ENCODE peak calls at places on chromosome 5, in seven cellular contexts. One of them, this sample, is unnamed.
A peak's percentile ranks its signal among the peaks of the same experiment; 100 is the strongest.

GRCh38 chr5:37770791-37771190 is 69.0 kb downstream of the GDNF start:
- DNase-seq in AG20443: no peak
- DNase-seq in cardiac fibroblast: no peak
- DNase-seq in NCI-H774: no peak
- DNase-seq in AG04450: no peak
- DNase-seq in naive thymus-derived CD8-positive, alpha-beta T cell: no peak
- DNase-seq in amniotic epithelial cell: peak; percentile 17
- DNase-seq in this sample: no peak

GRCh38 chr5:171162602-171163001 is 146.4 kb upstream of the TLX3 start:
- DNase-seq in AG20443: peak; percentile 32
- DNase-seq in cardiac fibroblast: peak; percentile 42
- DNase-seq in NCI-H774: peak; percentile 18
- DNase-seq in AG04450: no peak
- DNase-seq in naive thymus-derived CD8-positive, alpha-beta T cell: no peak
- DNase-seq in amniotic epithelial cell: peak; percentile 33
- DNase-seq in this sample: no peak

GRCh38 chr5:74313896-74314295 is 326.6 kb downstream of the ENC1 start:
- DNase-seq in AG20443: no peak
- DNase-seq in cardiac fibroblast: no peak
- DNase-seq in NCI-H774: no peak
- DNase-seq in AG04450: no peak
- DNase-seq in naive thymus-derived CD8-positive, alpha-beta T cell: no peak
- DNase-seq in amniotic epithelial cell: no peak
- DNase-seq in this sample: no peak

GRCh38 chr5:177362102-177362868 is 4.6 kb downstream of the RGS14 start:
- DNase-seq in AG20443: no peak
- DNase-seq in cardiac fibroblast: no peak
- DNase-seq in NCI-H774: no peak
- DNase-seq in AG04450: no peak
- DNase-seq in naive thymus-derived CD8-positive, alpha-beta T cell: peak; percentile 41
- DNase-seq in amniotic epithelial cell: no peak
- DNase-seq in this sample: peak; percentile 39

GRCh38 chr5:80246995-80247729 is 8.7 kb downstream of the SERINC5 start:
- DNase-seq in AG20443: peak; percentile 88
- DNase-seq in cardiac fibroblast: peak; percentile 94
- DNase-seq in NCI-H774: peak; percentile 47
- DNase-seq in AG04450: no peak
- DNase-seq in naive thymus-derived CD8-positive, alpha-beta T cell: no peak
- DNase-seq in amniotic epithelial cell: peak; percentile 94
- DNase-seq in this sample: peak; percentile 29

GRCh38 chr5:71859515-71859914 is 140.4 kb downstream of the CARTPT start:
- DNase-seq in AG20443: no peak
- DNase-seq in cardiac fibroblast: no peak
- DNase-seq in NCI-H774: no peak
- DNase-seq in AG04450: no peak
- DNase-seq in naive thymus-derived CD8-positive, alpha-beta T cell: no peak
- DNase-seq in amniotic epithelial cell: no peak
- DNase-seq in this sample: no peak

GRCh38 chr5:127313847-127314473 is 23.4 kb downstream of the MEGF10 start:
- DNase-seq in AG20443: peak; percentile 84
- DNase-seq in cardiac fibroblast: peak; percentile 76
- DNase-seq in NCI-H774: peak; percentile 28
- DNase-seq in AG04450: peak; percentile 13
- DNase-seq in naive thymus-derived CD8-positive, alpha-beta T cell: peak; percentile 52
- DNase-seq in amniotic epithelial cell: peak; percentile 54
- DNase-seq in this sample: peak; percentile 45

GRCh38 chr5:132363431-132364112 is 5.9 kb upstream of the SLC22A5 start:
- DNase-seq in AG20443: peak; percentile 73
- DNase-seq in cardiac fibroblast: peak; percentile 98
- DNase-seq in NCI-H774: no peak
- DNase-seq in AG04450: peak; percentile 39
- DNase-seq in naive thymus-derived CD8-positive, alpha-beta T cell: no peak
- DNase-seq in amniotic epithelial cell: peak; percentile 90
- DNase-seq in this sample: no peak

GRCh38 chr5:103562084-103562452 is 521 bp downstream of the NUDT12 start:
- DNase-seq in AG20443: no peak
- DNase-seq in cardiac fibroblast: no peak
- DNase-seq in NCI-H774: no peak
- DNase-seq in AG04450: no peak
- DNase-seq in naive thymus-derived CD8-positive, alpha-beta T cell: no peak
- DNase-seq in amniotic epithelial cell: no peak
- DNase-seq in this sample: no peak

GRCh38 chr5:6543346-6543730 is 89.5 kb downstream of the NSUN2 start:
- DNase-seq in AG20443: no peak
- DNase-seq in cardiac fibroblast: no peak
- DNase-seq in NCI-H774: no peak
- DNase-seq in AG04450: no peak
- DNase-seq in naive thymus-derived CD8-positive, alpha-beta T cell: no peak
- DNase-seq in amniotic epithelial cell: no peak
- DNase-seq in this sample: no peak

GRCh38 chr5:32703957-32704356 is 7.2 kb upstream of the NPR3 start:
- DNase-seq in AG20443: no peak
- DNase-seq in cardiac fibroblast: no peak
- DNase-seq in NCI-H774: no peak
- DNase-seq in AG04450: no peak
- DNase-seq in naive thymus-derived CD8-positive, alpha-beta T cell: no peak
- DNase-seq in amniotic epithelial cell: no peak
- DNase-seq in this sample: no peak

GRCh38 chr5:152689275-152689711 is 284.2 kb upstream of the NMUR2 start:
- DNase-seq in AG20443: no peak
- DNase-seq in cardiac fibroblast: no peak
- DNase-seq in NCI-H774: no peak
- DNase-seq in AG04450: no peak
- DNase-seq in naive thymus-derived CD8-positive, alpha-beta T cell: no peak
- DNase-seq in amniotic epithelial cell: no peak
- DNase-seq in this sample: no peak

GRCh38 chr5:75387806-75388205 is 50.8 kb downstream of the HMGCR start:
- DNase-seq in AG20443: no peak
- DNase-seq in cardiac fibroblast: no peak
- DNase-seq in NCI-H774: no peak
- DNase-seq in AG04450: no peak
- DNase-seq in naive thymus-derived CD8-positive, alpha-beta T cell: no peak
- DNase-seq in amniotic epithelial cell: no peak
- DNase-seq in this sample: no peak

GRCh38 chr5:157045601-157046000 is 13.3 kb downstream of the HAVCR1 start:
- DNase-seq in AG20443: no peak
- DNase-seq in cardiac fibroblast: no peak
- DNase-seq in NCI-H774: no peak
- DNase-seq in AG04450: no peak
- DNase-seq in naive thymus-derived CD8-positive, alpha-beta T cell: no peak
- DNase-seq in amniotic epithelial cell: no peak
- DNase-seq in this sample: no peak

GRCh38 chr5:179407191-179408175 is 62.2 kb upstream of the ADAMTS2 start:
- DNase-seq in AG20443: peak; percentile 86
- DNase-seq in cardiac fibroblast: no peak
- DNase-seq in NCI-H774: no peak
- DNase-seq in AG04450: no peak
- DNase-seq in naive thymus-derived CD8-positive, alpha-beta T cell: no peak
- DNase-seq in amniotic epithelial cell: peak; percentile 60
- DNase-seq in this sample: no peak

GRCh38 chr5:129904667-129905466 is 602 bp downstream of the CHSY3 start:
- DNase-seq in AG20443: peak; percentile 58
- DNase-seq in cardiac fibroblast: peak; percentile 25
- DNase-seq in NCI-H774: no peak
- DNase-seq in AG04450: no peak
- DNase-seq in naive thymus-derived CD8-positive, alpha-beta T cell: no peak
- DNase-seq in amniotic epithelial cell: peak; percentile 6
- DNase-seq in this sample: no peak